ENCODE peak calls at places on chromosomes 12 and 14, in eight cellular contexts. A is OCI-LY7; X is NCI-H526; Y is GM12891; E is stimulated activated CD4-positive, alpha-beta T cell treated with anti-CD3 and anti-CD28 coated beads, Interleukin-12 subunit alpha, Interleukin-12 subunit beta, amount 100 ng/mL, for 4 hours; U is tibial artery; J is G401; T is hippocampal formation. C is an unnamed sample.

GRCh38 chr14:58646479-58646878 is 8.7 kb downstream of the DACT1 start:
- DNase-seq in Y (no peak), J (no peak), E (no peak), X (no peak), U (no peak), A (no peak), T (no peak), C (no peak)

GRCh38 chr12:54603173-54603814 is 14.8 kb upstream of the PPP1R1A start:
- DNase-seq in T (peak), Y (peak), E (peak), X (no peak), A (peak), U (peak), J (peak), C (peak)

GRCh38 chr12:121894633-121895032 is 6.0 kb downstream of the PSMD9 start:
- DNase-seq in E (no peak), U (no peak), X (peak), A (peak), T (no peak), J (peak), Y (no peak), C (no peak)

GRCh38 chr14:33765251-33765650 is 185.6 kb downstream of the EGLN3 start:
- DNase-seq in T (no peak), A (no peak), X (no peak), Y (no peak), U (no peak), E (no peak), J (no peak), C (no peak)

GRCh38 chr12:127964717-127965116 is 302.3 kb upstream of the TMEM132C start:
- DNase-seq in U (no peak), J (no peak), T (no peak), E (no peak), X (peak), A (peak), Y (no peak), C (no peak)

GRCh38 chr12:70692681-70693288 is 55.6 kb upstream of the PTPRB start:
- DNase-seq in T (no peak), A (peak), X (no peak), E (no peak), U (no peak), Y (no peak), J (no peak), C (peak)

GRCh38 chr14:54877015-54877702 is 25.5 kb downstream of the GCH1 start:
- DNase-seq in X (peak), U (no peak), E (no peak), J (no peak), T (no peak), Y (no peak), A (no peak), C (no peak)

GRCh38 chr14:94120667-94121335 is 8.6 kb downstream of the IFI27L2 start:
- DNase-seq in T (no peak), A (no peak), Y (no peak), E (no peak), X (no peak), J (no peak), U (no peak), C (peak)

GRCh38 chr14:103028161-103028767 is 29.1 kb downstream of the CDC42BPB start:
- DNase-seq in E (no peak), A (no peak), J (no peak), U (no peak), X (no peak), T (no peak), Y (no peak), C (no peak)